ENCODE peak calls at places on chromosomes 5 and 9, in eight cellular contexts. One of them, this sample, is unnamed.

GRCh38 chr5:16492398-16493175 is 27.0 kb upstream of the ZNF622 start:
- DNase-seq in transverse colon: peak; percentile 68
- DNase-seq in brain microvascular endothelial cell: peak; percentile 64
- DNase-seq in heart left ventricle: peak; percentile 55
- DNase-seq in PC-3: peak; percentile 55
- DNase-seq in effector memory CD4-positive, alpha-beta T cell: no peak
- DNase-seq in aorta: no peak
- DNase-seq in heart right ventricle: peak; percentile 34
- DNase-seq in this sample: no peak

GRCh38 chr9:89022071-89022721 is 30.9 kb downstream of the S1PR3 start:
- DNase-seq in PC-3: peak; percentile 72
- DNase-seq in aorta: no peak
- DNase-seq in transverse colon: no peak
- DNase-seq in heart left ventricle: no peak
- DNase-seq in effector memory CD4-positive, alpha-beta T cell: no peak
- DNase-seq in brain microvascular endothelial cell: peak; percentile 92
- DNase-seq in heart right ventricle: no peak
- DNase-seq in this sample: peak; percentile 55

GRCh38 chr9:60546406-60546805 is 367.8 kb upstream of the SPATA31A5 start:
- DNase-seq in transverse colon: no peak
- DNase-seq in heart right ventricle: peak; percentile 3
- DNase-seq in aorta: peak; percentile 59
- DNase-seq in PC-3: no peak
- DNase-seq in effector memory CD4-positive, alpha-beta T cell: no peak
- DNase-seq in heart left ventricle: no peak
- DNase-seq in brain microvascular endothelial cell: no peak
- DNase-seq in this sample: no peak

GRCh38 chr9:96514108-96514824 is 64.3 kb downstream of the HABP4 start:
- DNase-seq in transverse colon: no peak
- DNase-seq in heart right ventricle: no peak
- DNase-seq in effector memory CD4-positive, alpha-beta T cell: no peak
- DNase-seq in aorta: no peak
- DNase-seq in brain microvascular endothelial cell: peak; percentile 22
- DNase-seq in heart left ventricle: no peak
- DNase-seq in PC-3: no peak
- DNase-seq in this sample: no peak

GRCh38 chr9:78707481-78707977 is 410.6 kb downstream of the PSAT1 start:
- DNase-seq in effector memory CD4-positive, alpha-beta T cell: no peak
- DNase-seq in aorta: no peak
- DNase-seq in heart left ventricle: no peak
- DNase-seq in transverse colon: no peak
- DNase-seq in brain microvascular endothelial cell: no peak
- DNase-seq in heart right ventricle: no peak
- DNase-seq in PC-3: peak; percentile 58
- DNase-seq in this sample: no peak

GRCh38 chr5:71537681-71538080 is 49.5 kb upstream of the MCCC2 start:
- DNase-seq in heart right ventricle: no peak
- DNase-seq in transverse colon: no peak
- DNase-seq in PC-3: no peak
- DNase-seq in brain microvascular endothelial cell: peak; percentile 47
- DNase-seq in effector memory CD4-positive, alpha-beta T cell: no peak
- DNase-seq in aorta: no peak
- DNase-seq in heart left ventricle: no peak
- DNase-seq in this sample: no peak

GRCh38 chr9:103037508-103038477 is 42.7 kb downstream of the CYLC2 start:
- DNase-seq in transverse colon: no peak
- DNase-seq in PC-3: peak; percentile 8
- DNase-seq in heart right ventricle: peak; percentile 16
- DNase-seq in brain microvascular endothelial cell: peak; percentile 89
- DNase-seq in effector memory CD4-positive, alpha-beta T cell: no peak
- DNase-seq in aorta: no peak
- DNase-seq in heart left ventricle: peak; percentile 53
- DNase-seq in this sample: no peak

GRCh38 chr9:134291452-134291881 is 34.8 kb upstream of the RXRA start:
- DNase-seq in transverse colon: no peak
- DNase-seq in heart left ventricle: no peak
- DNase-seq in effector memory CD4-positive, alpha-beta T cell: no peak
- DNase-seq in heart right ventricle: peak; percentile 18
- DNase-seq in brain microvascular endothelial cell: no peak
- DNase-seq in aorta: no peak
- DNase-seq in PC-3: no peak
- DNase-seq in this sample: no peak

GRCh38 chr5:146042628-146043279 is 62.6 kb downstream of the PLAC8L1 start:
- DNase-seq in heart right ventricle: no peak
- DNase-seq in transverse colon: peak; percentile 37
- DNase-seq in heart left ventricle: no peak
- DNase-seq in brain microvascular endothelial cell: peak; percentile 29
- DNase-seq in effector memory CD4-positive, alpha-beta T cell: no peak
- DNase-seq in PC-3: peak; percentile 92
- DNase-seq in aorta: no peak
- DNase-seq in this sample: no peak

GRCh38 chr5:76819851-76820280 is 1.0 kb downstream of the F2RL1 start:
- DNase-seq in transverse colon: peak; percentile 28
- DNase-seq in heart right ventricle: peak; percentile 22
- DNase-seq in brain microvascular endothelial cell: no peak
- DNase-seq in aorta: no peak
- DNase-seq in heart left ventricle: peak; percentile 26
- DNase-seq in effector memory CD4-positive, alpha-beta T cell: no peak
- DNase-seq in PC-3: no peak
- DNase-seq in this sample: no peak

GRCh38 chr5:90142531-90142930 is 267.0 kb downstream of the CETN3 start:
- DNase-seq in transverse colon: no peak
- DNase-seq in effector memory CD4-positive, alpha-beta T cell: no peak
- DNase-seq in aorta: no peak
- DNase-seq in brain microvascular endothelial cell: no peak
- DNase-seq in heart right ventricle: no peak
- DNase-seq in PC-3: no peak
- DNase-seq in heart left ventricle: no peak
- DNase-seq in this sample: no peak

GRCh38 chr9:36018129-36018528 is 18.6 kb upstream of the RECK start:
- DNase-seq in aorta: no peak
- DNase-seq in transverse colon: no peak
- DNase-seq in heart right ventricle: no peak
- DNase-seq in PC-3: no peak
- DNase-seq in effector memory CD4-positive, alpha-beta T cell: no peak
- DNase-seq in heart left ventricle: no peak
- DNase-seq in brain microvascular endothelial cell: no peak
- DNase-seq in this sample: no peak

GRCh38 chr5:27855491-27855890 is 817.1 kb upstream of the CDH9 start:
- DNase-seq in heart right ventricle: no peak
- DNase-seq in effector memory CD4-positive, alpha-beta T cell: no peak
- DNase-seq in aorta: no peak
- DNase-seq in PC-3: peak; percentile 37
- DNase-seq in transverse colon: no peak
- DNase-seq in brain microvascular endothelial cell: no peak
- DNase-seq in heart left ventricle: no peak
- DNase-seq in this sample: no peak

GRCh38 chr5:91643796-91644195 is 260.7 kb upstream of the ARRDC3 start:
- DNase-seq in effector memory CD4-positive, alpha-beta T cell: no peak
- DNase-seq in heart left ventricle: no peak
- DNase-seq in brain microvascular endothelial cell: peak; percentile 27
- DNase-seq in transverse colon: no peak
- DNase-seq in PC-3: no peak
- DNase-seq in aorta: no peak
- DNase-seq in heart right ventricle: no peak
- DNase-seq in this sample: no peak

GRCh38 chr9:91966503-91966902 is 16.5 kb upstream of the ROR2 start:
- DNase-seq in effector memory CD4-positive, alpha-beta T cell: no peak
- DNase-seq in heart right ventricle: no peak
- DNase-seq in heart left ventricle: no peak
- DNase-seq in aorta: no peak
- DNase-seq in transverse colon: no peak
- DNase-seq in PC-3: no peak
- DNase-seq in brain microvascular endothelial cell: peak; percentile 34
- DNase-seq in this sample: no peak

GRCh38 chr5:73373814-73374510 is 74.6 kb downstream of the FOXD1 start:
- DNase-seq in heart right ventricle: no peak
- DNase-seq in aorta: no peak
- DNase-seq in PC-3: no peak
- DNase-seq in heart left ventricle: no peak
- DNase-seq in brain microvascular endothelial cell: no peak
- DNase-seq in effector memory CD4-positive, alpha-beta T cell: no peak
- DNase-seq in transverse colon: no peak
- DNase-seq in this sample: no peak
- H3K27ac ChIP-seq in heart right ventricle: no peak overlapping the region
- H3K27ac ChIP-seq in aorta: no peak overlapping the region
- H3K27ac ChIP-seq in PC-3: no peak overlapping the region
- H3K27ac ChIP-seq in heart left ventricle: no peak overlapping the region
- H3K27ac ChIP-seq in brain microvascular endothelial cell: peak overlapping the region; percentile 89
- H3K27ac ChIP-seq in effector memory CD4-positive, alpha-beta T cell: no peak overlapping the region
- H3K27ac ChIP-seq in transverse colon: no peak overlapping the region
- H3K27ac ChIP-seq in this sample: no peak overlapping the region

GRCh38 chr5:125410501-125411162 is 664.2 kb upstream of the ZNF608 start:
- DNase-seq in PC-3: peak; percentile 46
- DNase-seq in aorta: no peak
- DNase-seq in brain microvascular endothelial cell: peak; percentile 10
- DNase-seq in heart right ventricle: no peak
- DNase-seq in effector memory CD4-positive, alpha-beta T cell: no peak
- DNase-seq in transverse colon: no peak
- DNase-seq in heart left ventricle: no peak
- DNase-seq in this sample: no peak
- H3K4me3 ChIP-seq in PC-3: peak overlapping the region; percentile 53
- H3K4me3 ChIP-seq in aorta: no peak overlapping the region
- H3K4me3 ChIP-seq in brain microvascular endothelial cell: no peak overlapping the region
- H3K4me3 ChIP-seq in heart right ventricle: no peak overlapping the region
- H3K4me3 ChIP-seq in effector memory CD4-positive, alpha-beta T cell: no peak overlapping the region
- H3K4me3 ChIP-seq in transverse colon: no peak overlapping the region
- H3K4me3 ChIP-seq in heart left ventricle: no peak overlapping the region
- H3K4me3 ChIP-seq in this sample: no peak overlapping the region

GRCh38 chr5:151063136-151063544 is 17.7 kb downstream of the TNIP1 start:
- DNase-seq in transverse colon: no peak
- DNase-seq in brain microvascular endothelial cell: peak; percentile 93
- DNase-seq in heart right ventricle: no peak
- DNase-seq in effector memory CD4-positive, alpha-beta T cell: no peak
- DNase-seq in heart left ventricle: peak; percentile 57
- DNase-seq in PC-3: peak; percentile 65
- DNase-seq in aorta: no peak
- DNase-seq in this sample: no peak
- H3K27ac ChIP-seq in transverse colon: peak overlapping the region; percentile 68
- H3K27ac ChIP-seq in brain microvascular endothelial cell: peak overlapping the region; percentile 74
- H3K27ac ChIP-seq in heart right ventricle: peak overlapping the region; percentile 81
- H3K27ac ChIP-seq in effector memory CD4-positive, alpha-beta T cell: no peak overlapping the region
- H3K27ac ChIP-seq in heart left ventricle: peak overlapping the region; percentile 83
- H3K27ac ChIP-seq in PC-3: peak overlapping the region; percentile 36
- H3K27ac ChIP-seq in aorta: peak overlapping the region; percentile 2
- H3K27ac ChIP-seq in this sample: peak overlapping the region; percentile 73

DNA sequence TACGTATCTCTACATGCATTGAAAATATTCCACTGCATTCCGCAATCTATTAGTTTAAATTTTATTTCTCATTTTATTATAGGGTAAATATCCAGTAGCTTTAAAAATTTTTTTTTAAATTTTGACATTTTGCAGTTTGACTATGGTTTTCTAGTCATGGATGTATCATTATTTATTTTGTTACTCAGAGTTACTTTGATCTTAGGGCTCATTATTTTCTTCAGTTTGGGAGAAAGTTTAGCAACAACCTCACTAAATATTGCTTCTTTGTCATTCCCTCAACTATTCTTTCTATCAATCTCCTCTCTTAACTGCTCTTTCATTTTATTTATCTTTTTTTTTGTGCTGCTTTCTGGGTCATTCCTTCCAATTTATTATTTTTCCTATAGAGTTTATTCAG is 100.5 kb upstream of the SLCO6A1 start:
- DNase-seq in transverse colon: no peak
- DNase-seq in effector memory CD4-positive, alpha-beta T cell: no peak
- DNase-seq in brain microvascular endothelial cell: no peak
- DNase-seq in aorta: no peak
- DNase-seq in heart left ventricle: no peak
- DNase-seq in heart right ventricle: no peak
- DNase-seq in PC-3: peak; percentile 82
- DNase-seq in this sample: no peak
- H3K4me3 ChIP-seq in transverse colon: no peak overlapping the region
- H3K4me3 ChIP-seq in effector memory CD4-positive, alpha-beta T cell: no peak overlapping the region
- H3K4me3 ChIP-seq in brain microvascular endothelial cell: no peak overlapping the region
- H3K4me3 ChIP-seq in aorta: no peak overlapping the region
- H3K4me3 ChIP-seq in heart left ventricle: no peak overlapping the region
- H3K4me3 ChIP-seq in heart right ventricle: no peak overlapping the region
- H3K4me3 ChIP-seq in PC-3: peak overlapping the region; percentile 8
- H3K4me3 ChIP-seq in this sample: no peak overlapping the region

GRCh38 chr9:95083086-95083768 is 234.3 kb downstream of the FANCC start:
- DNase-seq in effector memory CD4-positive, alpha-beta T cell: no peak
- DNase-seq in heart left ventricle: peak; percentile 33
- DNase-seq in aorta: peak; percentile 50
- DNase-seq in brain microvascular endothelial cell: no peak
- DNase-seq in heart right ventricle: no peak
- DNase-seq in PC-3: no peak
- DNase-seq in transverse colon: no peak
- DNase-seq in this sample: no peak
- H3K27ac ChIP-seq in effector memory CD4-positive, alpha-beta T cell: no peak overlapping the region
- H3K27ac ChIP-seq in heart left ventricle: peak overlapping the region; percentile 86
- H3K27ac ChIP-seq in aorta: no peak overlapping the region
- H3K27ac ChIP-seq in brain microvascular endothelial cell: no peak overlapping the region
- H3K27ac ChIP-seq in heart right ventricle: no peak overlapping the region
- H3K27ac ChIP-seq in PC-3: no peak overlapping the region
- H3K27ac ChIP-seq in transverse colon: peak overlapping the region; percentile 71
- H3K27ac ChIP-seq in this sample: peak overlapping the region; percentile 79

GRCh38 chr5:173643964-173644363 is 27.5 kb upstream of the BOD1 start:
- DNase-seq in PC-3: no peak
- DNase-seq in aorta: no peak
- DNase-seq in transverse colon: no peak
- DNase-seq in brain microvascular endothelial cell: no peak
- DNase-seq in effector memory CD4-positive, alpha-beta T cell: no peak
- DNase-seq in heart left ventricle: no peak
- DNase-seq in heart right ventricle: no peak
- DNase-seq in this sample: no peak
- H3K4me3 ChIP-seq in PC-3: no peak overlapping the region
- H3K4me3 ChIP-seq in aorta: no peak overlapping the region
- H3K4me3 ChIP-seq in transverse colon: no peak overlapping the region
- H3K4me3 ChIP-seq in brain microvascular endothelial cell: no peak overlapping the region
- H3K4me3 ChIP-seq in effector memory CD4-positive, alpha-beta T cell: no peak overlapping the region
- H3K4me3 ChIP-seq in heart left ventricle: no peak overlapping the region
- H3K4me3 ChIP-seq in heart right ventricle: no peak overlapping the region
- H3K4me3 ChIP-seq in this sample: no peak overlapping the region

DNA sequence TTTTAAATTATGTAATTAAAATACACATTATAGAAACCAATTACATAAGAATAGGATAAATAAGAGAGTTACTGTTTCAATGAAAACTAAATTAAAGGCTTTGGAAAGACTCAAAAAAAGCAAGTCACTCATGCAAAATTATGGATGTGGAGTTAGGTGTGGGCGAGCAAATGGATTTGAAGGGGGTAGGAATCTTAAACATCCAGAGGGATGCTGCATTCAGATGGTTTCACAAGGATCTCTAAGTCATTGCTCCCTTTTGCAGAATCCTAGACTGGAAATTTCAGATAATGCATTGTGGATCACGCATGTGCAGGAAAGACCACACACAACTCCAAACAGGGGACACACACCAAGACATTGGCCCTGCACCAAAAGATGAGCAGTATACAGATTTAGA is 57.5 kb downstream of the DRD1 start:
- DNase-seq in transverse colon: no peak
- DNase-seq in PC-3: no peak
- DNase-seq in brain microvascular endothelial cell: no peak
- DNase-seq in heart left ventricle: no peak
- DNase-seq in aorta: no peak
- DNase-seq in effector memory CD4-positive, alpha-beta T cell: no peak
- DNase-seq in heart right ventricle: no peak
- DNase-seq in this sample: no peak
- H3K27ac ChIP-seq in transverse colon: no peak overlapping the region
- H3K27ac ChIP-seq in PC-3: peak overlapping the region; percentile 94
- H3K27ac ChIP-seq in brain microvascular endothelial cell: no peak overlapping the region
- H3K27ac ChIP-seq in heart left ventricle: no peak overlapping the region
- H3K27ac ChIP-seq in aorta: no peak overlapping the region
- H3K27ac ChIP-seq in effector memory CD4-positive, alpha-beta T cell: no peak overlapping the region
- H3K27ac ChIP-seq in heart right ventricle: no peak overlapping the region
- H3K27ac ChIP-seq in this sample: no peak overlapping the region